ENCODE peak calls at places on chromosomes 13 and 19, in ten cellular contexts. F is HCT116, I is heart left ventricle, M is colonic mucosa, P is lung, W is stomach, A is esophagus squamous epithelium, E is ovary, T is pancreas, R is A549. S is an unnamed sample. For H3K4me1 and H3K9me3, the result is how much of the 10 kb centered on the place peaks cover.

GRCh38 chr19:16328824-16329482 is 4.3 kb downstream of the KLF2 start:
- DNase-seq in F (no peak), I (peak), M (no peak), P (no peak), W (no peak), A (no peak), E (peak), T (no peak), R (peak), S (no peak)

GRCh38 chr13:99132295-99132835 is 68.3 kb upstream of the UBAC2 start:
- DNase-seq in F (no peak), I (no peak), M (no peak), P (no peak), W (no peak), A (no peak), E (no peak), T (no peak), R (no peak), S (no peak)

GRCh38 chr13:27110056-27110746 is 61.4 kb downstream of the USP12 start:
- DNase-seq in F (no peak), I (no peak), M (no peak), P (no peak), W (no peak), A (no peak), E (no peak), T (no peak), R (no peak), S (no peak)

GRCh38 chr13:100454876-100455275 is 133.7 kb downstream of the GGACT start:
- DNase-seq in F (peak), I (no peak), M (peak), P (no peak), W (no peak), A (no peak), E (no peak), T (no peak), R (no peak), S (no peak)

GRCh38 chr19:56085571-56086275 is 35.4 kb downstream of the ZNF787 start:
- DNase-seq in F (no peak), I (no peak), M (no peak), P (no peak), W (no peak), A (no peak), E (peak), T (no peak), R (no peak), S (no peak)

GRCh38 chr19:57004418-57004817 is 115.4 kb upstream of the USP29 start:
- DNase-seq in F (no peak), I (no peak), M (no peak), P (no peak), W (no peak), A (no peak), E (no peak), T (no peak), R (no peak), S (no peak)

GRCh38 chr19:16213076-16213475 is 15.4 kb downstream of the AP1M1 start:
- DNase-seq in F (no peak), I (no peak), M (no peak), P (no peak), W (no peak), A (no peak), E (no peak), T (no peak), R (no peak), S (no peak)

GRCh38 chr19:51020988-51021651 is 1.6 kb upstream of the KLK10 start:
- DNase-seq in F (no peak), I (no peak), M (no peak), P (no peak), W (peak), A (no peak), E (no peak), T (no peak), R (peak), S (peak)

GRCh38 chr13:76711515-76712182 is 174.6 kb downstream of the KCTD12 start:
- DNase-seq in F (no peak), I (peak), M (no peak), P (no peak), W (no peak), A (no peak), E (peak), T (no peak), R (peak), S (no peak)

DNA sequence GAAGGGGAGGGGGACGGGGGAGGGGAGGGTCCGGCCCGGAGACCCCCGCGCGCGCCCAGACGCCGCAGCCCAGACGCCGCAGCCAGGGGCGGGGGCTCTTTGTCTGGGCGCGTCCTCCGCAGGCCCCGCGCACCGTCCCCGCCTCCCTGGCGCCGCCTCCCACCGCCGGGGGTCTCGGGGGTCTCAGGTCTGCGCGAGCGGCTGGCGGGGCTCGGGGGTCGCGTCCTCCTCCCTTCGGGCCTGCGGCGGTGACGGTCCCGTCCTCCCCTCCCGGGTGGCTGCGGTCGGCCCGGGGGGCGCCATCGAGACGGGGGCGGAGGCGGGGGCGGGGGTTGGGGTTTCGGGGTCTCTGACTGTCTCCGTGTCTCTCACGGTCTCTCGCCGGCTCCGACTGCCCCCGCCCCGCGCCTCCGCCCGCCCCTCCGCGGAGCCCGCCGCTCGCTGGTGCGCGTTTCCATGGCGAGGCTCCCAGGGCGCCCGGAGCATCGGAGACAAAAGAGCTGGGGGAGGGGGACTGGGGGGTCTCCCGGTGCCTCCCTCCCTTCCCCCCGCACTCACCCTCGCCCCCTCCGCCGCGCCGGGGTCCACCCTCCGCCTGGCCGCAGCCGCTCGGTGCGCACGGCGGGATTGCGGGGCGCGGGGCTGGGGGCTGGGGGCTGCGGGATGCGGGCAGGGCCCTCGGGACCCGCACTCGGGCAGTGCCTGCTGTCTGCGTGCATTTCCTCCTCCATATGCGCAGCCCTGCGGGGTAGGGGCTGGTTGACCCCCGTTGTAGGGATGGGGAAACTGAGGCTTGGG is 420 bp upstream of the PLPPR3 start:
- DNase-seq in F (no peak), I (no peak), M (no peak), P (no peak), W (no peak), A (no peak), E (no peak), T (no peak), R (no peak), S (no peak)
- H3K4me1 ChIP-seq in F (under half), I (under half), M (under half), P (under half), W (under half), A (under half), E (under half), T (under half), R (under half), S (under half)

GRCh38 chr19:40023969-40024368 is 27.1 kb downstream of the ZNF546 start:
- DNase-seq in F (no peak), I (no peak), M (no peak), P (no peak), W (no peak), A (no peak), E (no peak), T (no peak), R (no peak), S (no peak)
- H3K9me3 ChIP-seq in F (under half), I (half or more), M (under half), P (under half), W (half or more), A (half or more), E (under half), T (under half), R (half or more), S (under half)

GRCh38 chr19:54728167-54728566 is 3.9 kb downstream of the KIR3DL3 start:
- DNase-seq in F (no peak), I (no peak), M (no peak), P (peak), W (no peak), A (no peak), E (no peak), T (no peak), R (no peak), S (no peak)

GRCh38 chr19:54727562-54727961 is 3.3 kb downstream of the KIR3DL3 start:
- DNase-seq in F (no peak), I (peak), M (no peak), P (peak), W (no peak), A (no peak), E (no peak), T (no peak), R (no peak), S (no peak)

GRCh38 chr19:54724142-54724541 is at the start of gene KIR3DL3:
- DNase-seq in F (no peak), I (no peak), M (no peak), P (no peak), W (no peak), A (no peak), E (no peak), T (no peak), R (no peak), S (no peak)

GRCh38 chr19:54725321-54725720 is 1.1 kb downstream of the KIR3DL3 start:
- DNase-seq in F (no peak), I (no peak), M (no peak), P (no peak), W (no peak), A (no peak), E (no peak), T (no peak), R (no peak), S (no peak)

DNA sequence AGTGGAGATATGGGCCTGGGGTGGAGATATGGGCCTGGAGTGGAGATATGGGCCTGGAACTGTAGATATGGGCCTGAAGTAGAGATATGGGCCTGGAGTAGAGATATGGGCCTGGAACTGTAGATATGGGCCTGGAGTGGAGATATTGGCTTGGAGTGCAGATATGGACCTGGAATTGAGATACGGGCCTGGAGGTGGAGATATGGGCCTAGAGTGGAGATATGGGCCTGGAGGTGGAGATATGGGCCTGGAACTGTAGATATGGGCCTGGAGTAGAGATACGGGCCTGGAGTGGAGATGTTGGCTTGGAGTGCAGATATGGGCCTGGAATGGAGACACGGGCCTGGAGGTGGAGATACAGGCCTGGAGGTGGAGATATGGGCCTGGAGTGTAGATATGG is 402 bp downstream of the KIR3DL3 start:
- DNase-seq in F (no peak), I (no peak), M (no peak), P (no peak), W (no peak), A (no peak), E (no peak), T (no peak), R (no peak), S (no peak)
- H3K4me1 ChIP-seq in F (under half), I (under half), M (under half), P (under half), W (under half), A (under half), E (under half), T (under half), R (under half), S (under half)

DNA sequence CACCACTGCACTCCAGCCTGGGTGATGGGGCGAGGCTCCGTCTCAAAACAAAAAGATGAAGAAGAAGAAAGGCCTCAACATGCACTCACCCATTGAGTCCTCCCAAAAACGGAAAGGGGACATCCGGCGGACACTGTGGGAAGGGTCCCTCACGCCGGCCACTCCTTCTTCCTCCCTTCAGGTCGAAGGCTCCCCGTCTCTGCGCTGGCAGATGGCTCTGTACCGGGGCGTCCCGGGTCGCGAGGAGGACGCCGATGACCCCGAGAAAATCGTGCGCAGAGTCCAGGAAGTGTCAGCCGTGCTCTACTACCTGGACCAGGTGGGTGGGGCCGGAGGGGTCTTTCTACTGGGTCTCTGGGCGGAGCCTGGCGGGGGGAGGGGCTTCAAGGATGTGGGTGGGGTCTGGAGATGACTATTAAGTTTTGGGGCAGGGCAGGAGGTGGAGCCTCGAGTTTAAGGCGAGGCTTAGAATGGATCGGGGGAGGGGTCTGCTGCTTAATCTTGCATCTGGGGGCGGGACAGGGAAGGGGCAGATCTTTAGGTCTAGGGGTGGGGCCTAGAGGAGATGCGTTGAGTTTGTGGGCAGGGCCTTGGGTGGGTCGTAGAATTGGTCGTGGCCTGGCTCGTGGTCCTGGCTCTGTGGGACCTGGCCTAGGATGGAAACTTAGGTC is 90.2 kb downstream of the MAP4K1 start:
- DNase-seq in F (no peak), I (no peak), M (no peak), P (no peak), W (no peak), A (no peak), E (no peak), T (no peak), R (peak), S (no peak)
- H3K9me3 ChIP-seq in F (under half), I (under half), M (under half), P (under half), W (under half), A (under half), E (under half), T (under half), R (under half), S (under half)

S was measured in BE2C.